ENCODE peak calls at places on chromosomes 4 and X, in ten cellular contexts. P is uterus; S is heart left ventricle; Q is nephron progenitor cell; L is endothelial cell; Y is stimulated activated CD4-positive, alpha-beta T cell treated with anti-CD3 and anti-CD28 coated beads, Interleukin-1b, Interleukin-23, amount 100 ng/mL, for 24 hours; M is stimulated activated CD8-positive, alpha-beta memory T cell treated with anti-CD3 and anti-CD28 coated beads, Interleukin-7, amount 100 ng/mL, for 48 hours; R is IMR-90; T is activated CD4-positive, alpha-beta T cell treated with anti-CD3 and anti-CD28 coated beads for 1 hour; D is ACHN. J is an unnamed sample.

GRCh38 chr4:1049591-1049905 is 38.1 kb downstream of the FGFRL1 start:
- DNase-seq in P (peak; percentile 18), S (no peak), Q (no peak), L (no peak), Y (no peak), M (no peak), R (no peak), T (no peak), D (no peak), J (no peak)

GRCh38 chr4:92199135-92199534 is 104.6 kb upstream of the GRID2 start:
- DNase-seq in P (no peak), S (no peak), Q (no peak), L (no peak), Y (no peak), M (no peak), R (no peak), T (no peak), D (no peak), J (no peak)

GRCh38 chr4:176289561-176289960 is 20.5 kb upstream of the ASB5 start:
- DNase-seq in P (no peak), S (no peak), Q (no peak), L (no peak), Y (no peak), M (no peak), R (no peak), T (no peak), D (no peak), J (no peak)

GRCh38 chrX:24231169-24231568 is 81.6 kb downstream of the ZFX start:
- DNase-seq in P (peak; percentile 34), S (no peak), Q (no peak), L (no peak), Y (no peak), M (no peak), R (peak; percentile 93), T (no peak), D (peak; percentile 47), J (no peak)

GRCh38 chrX:7027071-7027470 is 120.4 kb upstream of the STS start:
- DNase-seq in P (no peak), S (no peak), Q (no peak), L (no peak), Y (no peak), M (no peak), R (no peak), T (no peak), D (no peak), J (no peak)

GRCh38 chr4:52824603-52825310 is 37.4 kb upstream of the RASL11B start:
- DNase-seq in P (no peak), S (peak; percentile 54), Q (peak; percentile 45), L (no peak), Y (no peak), M (no peak), R (peak; percentile 85), T (no peak), D (no peak), J (no peak)

GRCh38 chr4:125191252-125191651 is 123.5 kb upstream of the FAT4 start:
- DNase-seq in P (no peak), S (no peak), Q (no peak), L (no peak), Y (no peak), M (no peak), R (peak; percentile 93), T (no peak), D (no peak), J (no peak)

GRCh38 chrX:3518870-3519269 is 172.4 kb upstream of the MXRA5 start:
- DNase-seq in P (peak; percentile 12), S (peak; percentile 66), Q (no peak), L (no peak), Y (no peak), M (no peak), R (peak; percentile 92), T (no peak), D (peak; percentile 72), J (no peak)

GRCh38 chr4:101155368-101155767 is 192.0 kb downstream of the PPP3CA start:
- DNase-seq in P (no peak), S (no peak), Q (no peak), L (no peak), Y (no peak), M (no peak), R (peak; percentile 75), T (no peak), D (peak; percentile 22), J (no peak)

GRCh38 chr4:80694178-80694577 is 336.3 kb upstream of the BMP3 start:
- DNase-seq in P (no peak), S (no peak), Q (no peak), L (no peak), Y (no peak), M (no peak), R (no peak), T (no peak), D (no peak), J (no peak)

GRCh38 chr4:29571322-29571721 is 1148.8 kb upstream of the PCDH7 start:
- DNase-seq in P (no peak), S (no peak), Q (no peak), L (no peak), Y (no peak), M (no peak), R (no peak), T (no peak), D (no peak), J (no peak)

GRCh38 chr4:166198921-166199320 is 325.9 kb downstream of the TLL1 start:
- DNase-seq in P (no peak), S (no peak), Q (no peak), L (no peak), Y (no peak), M (no peak), R (no peak), T (no peak), D (no peak), J (no peak)

GRCh38 chr4:2042207-2042946 is 16.8 kb upstream of the NAT8L start:
- DNase-seq in P (no peak), S (no peak), Q (peak; percentile 70), L (peak; percentile 34), Y (no peak), M (no peak), R (no peak), T (no peak), D (peak; percentile 11), J (peak; percentile 49)

GRCh38 chr4:184448828-184449227 is 25.5 kb downstream of the IRF2 start:
- DNase-seq in P (peak; percentile 68), S (peak; percentile 70), Q (no peak), L (no peak), Y (no peak), M (no peak), R (peak; percentile 70), T (no peak), D (peak; percentile 71), J (no peak)